ENCODE peak calls at places on chromosomes 12 and 14, in ten cellular contexts. T, A, N, U, R, S, Z, H, G and P are unnamed samples.

GRCh38 chr12:21615441-21615840 is 10.8 kb upstream of the GYS2 start:
- DNase-seq in T (no peak), A (no peak), N (no peak), U (no peak), R (no peak), S (no peak), Z (no peak), H (no peak), G (peak), P (no peak)

GRCh38 chr14:92426237-92426636 is 87.3 kb upstream of the RIN3 start:
- DNase-seq in T (no peak), A (no peak), N (no peak), U (no peak), R (no peak), S (no peak), Z (no peak), H (no peak), G (no peak), P (no peak)

GRCh38 chr14:88660056-88660455 is 97.2 kb downstream of the ZC3H14 start:
- DNase-seq in T (no peak), A (no peak), N (peak), U (no peak), R (no peak), S (no peak), Z (no peak), H (no peak), G (no peak), P (no peak)

GRCh38 chr12:53676715-53677611 is 1.1 kb upstream of the ATP5MC2 start:
- DNase-seq in T (no peak), A (peak), N (no peak), U (no peak), R (peak), S (no peak), Z (peak), H (peak), G (peak), P (peak)

GRCh38 chr14:89185919-89186849 is 230.8 kb downstream of the FOXN3 start:
- DNase-seq in T (peak), A (peak), N (no peak), U (no peak), R (no peak), S (no peak), Z (no peak), H (no peak), G (no peak), P (no peak)

GRCh38 chr12:131102991-131103609 is 149.4 kb downstream of the ADGRD1 start:
- DNase-seq in T (no peak), A (no peak), N (no peak), U (no peak), R (no peak), S (no peak), Z (peak), H (peak), G (no peak), P (no peak)

GRCh38 chr14:101008631-101009336 is 105.3 kb upstream of the RTL1 start:
- DNase-seq in T (no peak), A (no peak), N (no peak), U (no peak), R (no peak), S (no peak), Z (no peak), H (no peak), G (no peak), P (no peak)

GRCh38 chr12:5523396-5524115 is 91.6 kb downstream of the NTF3 start:
- DNase-seq in T (no peak), A (no peak), N (no peak), U (no peak), R (no peak), S (no peak), Z (no peak), H (no peak), G (no peak), P (no peak)

GRCh38 chr12:85057370-85057963 is 21.3 kb downstream of the LRRIQ1 start:
- DNase-seq in T (peak), A (no peak), N (peak), U (no peak), R (no peak), S (peak), Z (no peak), H (no peak), G (peak), P (peak)

GRCh38 chr12:108333898-108334699 is 5.0 kb downstream of the CMKLR1 start:
- DNase-seq in T (no peak), A (no peak), N (no peak), U (peak), R (no peak), S (no peak), Z (no peak), H (no peak), G (peak), P (no peak)

GRCh38 chr12:3199551-3200031 is 122.4 kb downstream of the TSPAN9 start:
- DNase-seq in T (no peak), A (no peak), N (no peak), U (no peak), R (no peak), S (no peak), Z (no peak), H (no peak), G (no peak), P (no peak)

DNA sequence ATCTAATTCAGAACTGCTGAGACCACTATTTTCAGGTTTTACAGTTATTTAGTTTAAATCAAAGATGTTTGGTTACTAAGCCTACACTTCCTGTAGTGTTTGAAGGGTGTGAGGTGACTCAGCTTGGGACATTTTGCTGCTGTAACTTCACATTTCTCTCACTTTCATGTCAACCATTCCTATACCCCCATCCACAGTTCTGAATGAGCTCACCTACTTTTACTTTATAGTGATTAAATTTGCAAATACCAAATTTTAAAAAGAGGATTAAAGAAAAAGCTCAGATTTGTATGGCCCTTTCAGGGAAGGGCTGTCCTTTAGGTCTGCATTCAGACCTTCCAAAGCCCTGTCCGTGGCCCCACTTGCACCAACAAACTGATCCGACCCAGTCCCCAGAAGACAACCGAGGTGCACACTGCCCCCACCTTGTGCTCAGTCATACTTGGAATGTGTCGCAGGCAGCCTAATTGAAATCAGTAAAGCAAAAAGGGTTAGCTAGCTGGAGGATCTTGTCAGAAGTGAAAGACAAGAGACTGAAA is 174.4 kb downstream of the MON2 start:
- DNase-seq in T (no peak), A (no peak), N (no peak), U (peak), R (no peak), S (no peak), Z (no peak), H (no peak), G (peak), P (no peak)
- TF ChIP-seq POLR2A in T (no peak), A (no peak), N (no peak), U (no peak), R (no peak), S (no peak), Z (no peak), H (no peak), G (no peak), P (no peak)

GRCh38 chr14:103613517-103613916 is 15.5 kb upstream of the KLC1 start:
- DNase-seq in T (no peak), A (no peak), N (peak), U (no peak), R (no peak), S (no peak), Z (no peak), H (no peak), G (no peak), P (no peak)
- TF ChIP-seq CTCF in T (no peak), A (no peak), N (peak), U (peak), R (no peak), S (peak), Z (no peak), H (peak), G (no peak), P (peak)

DNA sequence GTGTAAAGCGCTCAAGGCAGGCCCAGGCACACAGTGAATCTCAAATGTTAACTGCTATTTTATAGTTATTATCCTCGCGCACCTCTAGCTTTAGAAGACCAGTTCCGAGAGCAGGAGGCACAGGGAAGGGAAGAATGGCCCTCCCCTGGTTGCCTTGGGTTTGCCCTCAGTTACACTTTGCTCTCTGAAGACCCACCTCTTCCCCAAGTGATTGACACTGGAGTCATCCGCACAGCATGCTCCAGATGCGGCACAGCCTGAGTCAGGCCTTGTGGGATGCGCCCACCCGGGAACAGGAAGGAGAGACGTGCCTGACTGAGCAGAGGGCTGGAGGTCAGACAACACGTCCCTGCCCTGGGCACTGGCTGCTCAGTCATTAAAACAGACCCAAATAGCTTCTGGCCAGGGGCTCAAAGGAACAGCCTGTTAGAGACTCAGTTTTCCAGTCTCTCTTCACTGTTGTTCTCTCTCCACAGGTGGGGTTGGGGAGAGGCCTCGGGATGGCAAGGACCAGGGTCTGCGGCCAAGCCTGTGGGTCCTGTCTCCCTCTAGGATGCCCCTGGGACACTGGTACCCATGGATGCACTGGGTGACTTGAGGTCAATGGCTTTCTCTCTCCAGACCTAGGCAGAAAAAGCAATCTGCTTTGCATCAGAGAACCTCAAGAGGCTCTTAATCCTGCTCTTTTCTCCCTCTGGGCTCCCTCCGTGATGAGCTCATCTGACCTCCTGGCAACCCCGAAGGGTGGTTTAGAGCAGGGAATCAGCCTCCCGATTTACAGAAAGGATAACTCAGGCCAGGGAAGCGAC is 13.6 kb upstream of the MLXIP start:
- DNase-seq in T (no peak), A (no peak), N (peak), U (no peak), R (no peak), S (no peak), Z (no peak), H (no peak), G (peak), P (no peak)
- H3K27ac ChIP-seq in T (peak), A (peak), N (peak), U (no peak), R (peak), S (peak), Z (peak), H (peak), G (peak), P (peak)

DNA sequence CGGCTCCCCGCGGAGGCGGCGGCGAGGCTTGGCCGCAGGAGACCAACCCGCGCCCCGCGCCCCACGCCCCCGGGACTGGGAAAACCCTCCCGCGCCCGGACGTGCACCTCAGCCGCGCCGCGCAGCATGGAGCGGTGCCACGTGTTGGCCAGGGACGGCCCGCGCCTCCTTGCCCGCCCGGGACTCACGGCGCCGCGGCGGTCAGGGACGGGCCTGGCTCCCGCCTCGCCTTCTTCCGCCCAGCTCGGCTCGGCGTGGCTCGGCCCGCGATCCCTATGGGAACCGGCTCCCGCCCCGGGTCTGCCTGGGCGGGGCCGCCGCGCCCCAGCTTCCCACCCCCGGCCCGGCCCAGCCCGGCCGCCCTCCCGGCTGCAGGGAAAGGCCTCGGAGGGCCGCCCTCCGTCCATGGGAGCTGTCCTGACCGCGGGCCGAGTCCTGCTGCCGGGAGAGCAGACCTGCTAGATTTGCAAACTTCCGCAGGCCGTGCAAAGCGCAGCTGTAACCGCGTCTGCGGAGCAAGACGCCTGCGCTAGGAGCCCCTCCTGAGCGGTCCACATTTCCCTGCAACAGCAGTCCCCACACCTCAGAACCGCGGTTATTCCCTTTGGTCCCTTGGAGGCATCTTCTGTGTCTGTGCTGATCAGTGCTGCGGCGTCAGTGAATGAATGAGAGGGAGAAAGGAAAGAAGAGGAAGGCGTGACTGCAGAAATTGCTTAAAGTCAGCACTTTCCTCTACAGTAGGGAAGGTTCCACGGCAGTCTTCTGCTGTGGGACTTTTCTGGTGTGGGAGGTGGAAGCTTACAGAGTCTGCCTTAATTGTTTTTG is at the start of gene CDKL1:
- DNase-seq in T (peak), A (peak), N (peak), U (no peak), R (peak), S (peak), Z (peak), H (peak), G (peak), P (peak)
- TF ChIP-seq POLR2A in T (peak), A (peak), N (no peak), U (peak), R (no peak), S (peak), Z (peak), H (peak), G (peak), P (peak)

GRCh38 chr14:20578325-20578724 is 9.5 kb downstream of the RNASE11 start:
- DNase-seq in T (no peak), A (no peak), N (no peak), U (no peak), R (no peak), S (no peak), Z (no peak), H (no peak), G (no peak), P (no peak)

GRCh38 chr14:20583142-20583541 is 4.7 kb downstream of the RNASE11 start:
- DNase-seq in T (no peak), A (no peak), N (no peak), U (no peak), R (no peak), S (no peak), Z (no peak), H (no peak), G (no peak), P (no peak)

GRCh38 chr14:20578784-20579502 is 8.9 kb downstream of the RNASE11 start:
- DNase-seq in T (no peak), A (no peak), N (no peak), U (no peak), R (no peak), S (no peak), Z (no peak), H (no peak), G (no peak), P (no peak)

GRCh38 chr14:20583908-20584307 is 3.9 kb downstream of the RNASE11 start:
- DNase-seq in T (no peak), A (no peak), N (no peak), U (no peak), R (no peak), S (no peak), Z (no peak), H (no peak), G (no peak), P (no peak)

GRCh38 chr14:20580242-20580641 is 7.6 kb downstream of the RNASE11 start:
- DNase-seq in T (no peak), A (no peak), N (no peak), U (no peak), R (no peak), S (no peak), Z (no peak), H (no peak), G (no peak), P (no peak)
- TF ChIP-seq CTCF in T (no peak), A (no peak), N (no peak), U (no peak), R (no peak), S (no peak), Z (no peak), H (no peak), G (no peak), P (no peak)

DNA sequence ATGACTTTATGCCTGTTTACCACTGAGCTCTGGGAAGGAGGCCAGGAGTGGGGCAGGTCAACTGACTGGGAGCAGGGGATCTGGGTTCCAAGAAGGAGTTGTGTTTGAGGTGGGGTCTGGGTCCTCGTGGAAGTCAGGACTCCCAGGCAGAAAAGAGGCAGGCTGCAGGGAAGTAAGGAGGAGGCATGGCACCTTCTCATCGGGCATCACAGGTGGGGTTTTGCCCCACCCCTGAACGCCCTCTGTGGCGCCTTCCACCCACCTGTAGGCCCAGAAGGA is 386 bp downstream of the LTB4R2 start:
- DNase-seq in T (no peak), A (no peak), N (no peak), U (no peak), R (no peak), S (no peak), Z (no peak), H (no peak), G (no peak), P (no peak)
- H3K27ac ChIP-seq in T (peak), A (peak), N (peak), U (no peak), R (peak), S (no peak), Z (peak), H (peak), G (peak), P (peak)

GRCh38 chr14:76917158-76917596 is 91.0 kb downstream of the LRRC74A start:
- DNase-seq in T (peak), A (peak), N (peak), U (no peak), R (no peak), S (peak), Z (no peak), H (peak), G (peak), P (peak)

GRCh38 chr14:76918751-76919421 is 92.7 kb downstream of the LRRC74A start:
- DNase-seq in T (peak), A (peak), N (peak), U (no peak), R (peak), S (peak), Z (peak), H (peak), G (peak), P (peak)

GRCh38 chr14:76919431-76919810 is 93.2 kb downstream of the LRRC74A start:
- DNase-seq in T (peak), A (no peak), N (no peak), U (no peak), R (no peak), S (no peak), Z (no peak), H (no peak), G (no peak), P (no peak)

GRCh38 chr14:76917759-76918175 is 91.6 kb downstream of the LRRC74A start:
- DNase-seq in T (peak), A (no peak), N (no peak), U (no peak), R (peak), S (no peak), Z (no peak), H (peak), G (no peak), P (no peak)

GRCh38 chr14:76918176-76918750 is 92.1 kb downstream of the LRRC74A start:
- DNase-seq in T (peak), A (peak), N (no peak), U (no peak), R (peak), S (no peak), Z (no peak), H (peak), G (peak), P (peak)
- TF ChIP-seq POLR2A in T (no peak), A (peak), N (no peak), U (no peak), R (no peak), S (no peak), Z (peak), H (no peak), G (no peak), P (no peak)